ENCODE peak calls at places on chromosomes 11 and 22, in eight cellular contexts. F is activated CD4-positive, CD25-positive, alpha-beta regulatory T cell treated with anti-CD3 and anti-CD28 coated beads, Interleukin-2, amount 50 U/mL, for 72 hours; G is NCI-H1436; K is hypothalamus; S is activated T-helper 1 cell treated with Interleukin-2 at 50 U/mL for 16 hours; M is stimulated activated CD4-positive, alpha-beta T cell treated with anti-CD3 and anti-CD28 coated beads, Interleukin-1b, Interleukin-23, amount 100 ng/mL, for 24 hours; Z is right lobe of liver; Y is activated CD8-positive, alpha-beta T cell treated with anti-CD3 and anti-CD28 coated beads for 36 hours. U is an unnamed sample.

GRCh38 chr11:287821-288327 is 1.1 kb upstream of the PGGHG start:
- DNase-seq in F (peak; percentile 49), K (no peak), M (no peak), G (no peak), Y (no peak), S (no peak), Z (peak; percentile 28), U (peak; percentile 56)

GRCh38 chr22:40805239-40805638 is 13.9 kb downstream of the SLC25A17 start:
- DNase-seq in K (no peak), Z (no peak), M (no peak), F (no peak), Y (no peak), G (no peak), S (no peak), U (no peak)

GRCh38 chr22:41248758-41249157 is 8.0 kb upstream of the CHADL start:
- DNase-seq in Z (no peak), Y (no peak), G (no peak), M (no peak), S (no peak), K (no peak), F (no peak), U (no peak)

GRCh38 chr11:58070585-58070984 is 39.8 kb downstream of the OR6Q1 start:
- DNase-seq in Y (no peak), K (no peak), G (no peak), F (no peak), M (no peak), S (no peak), Z (no peak), U (no peak)

GRCh38 chr11:130002352-130002845 is at the start of gene PRDM10:
- DNase-seq in Z (peak; percentile 94), F (peak; percentile 91), G (peak; percentile 92), Y (peak; percentile 91), M (peak; percentile 79), K (peak; percentile 96), S (peak; percentile 88), U (peak; percentile 95)

GRCh38 chr22:36237462-36238347 is 1.6 kb downstream of the APOL2 start:
- DNase-seq in K (no peak), S (no peak), F (no peak), Z (no peak), Y (peak; percentile 38), M (no peak), G (no peak), U (no peak)

GRCh38 chr22:19168088-19168890 is 10.2 kb downstream of the SLC25A1 start:
- DNase-seq in M (no peak), Y (no peak), F (no peak), G (no peak), S (no peak), Z (no peak), K (no peak), U (no peak)

GRCh38 chr11:65790104-65790901 is 3.4 kb downstream of the OVOL1 start:
- DNase-seq in Z (no peak), S (no peak), K (no peak), G (no peak), F (no peak), M (no peak), Y (no peak), U (peak; percentile 31)

GRCh38 chr11:67027943-67028542 is 5.1 kb downstream of the SYT12 start:
- DNase-seq in S (no peak), Z (no peak), K (no peak), G (no peak), F (no peak), Y (no peak), M (no peak), U (no peak)

GRCh38 chr22:30214703-30215405 is 31.7 kb downstream of the LIF start:
- DNase-seq in G (no peak), F (no peak), M (no peak), S (no peak), Y (no peak), K (no peak), Z (no peak), U (no peak)

GRCh38 chr22:39527481-39527961 is 5.0 kb downstream of the RPS19BP1 start:
- DNase-seq in M (no peak), Z (no peak), Y (no peak), S (no peak), K (no peak), G (peak; percentile 35), F (no peak), U (peak; percentile 83)

GRCh38 chr11:15819679-15820286 is 536.6 kb downstream of the SOX6 start:
- DNase-seq in S (no peak), Y (peak; percentile 42), K (peak; percentile 51), M (peak; percentile 20), F (peak; percentile 30), G (peak; percentile 16), Z (peak; percentile 82), U (peak; percentile 81)

U was measured in mucosa of descending colon.